ENCODE peak calls at places on chromosomes 1 and 21, in six cellular contexts. A is tibial nerve, M is OCI-LY7, N is heart left ventricle, J is cardiac fibroblast, S is fibroblast of the aortic adventitia. U is an unnamed sample.

GRCh38 chr1:160496334-160496733 is 26.7 kb downstream of the SLAMF6 start:
- DNase-seq in A (no peak), M (no peak), N (no peak), J (no peak), S (no peak), U (no peak)

GRCh38 chr1:168465942-168466702 is 77.7 kb downstream of the XCL2 start:
- DNase-seq in A (no peak), M (no peak), N (peak), J (peak), S (no peak), U (peak)

GRCh38 chr21:15065381-15066230 is 806 bp upstream of the NRIP1 start:
- DNase-seq in A (peak), M (no peak), N (peak), J (peak), S (peak), U (peak)

GRCh38 chr1:156958247-156958714 is 37.8 kb downstream of the LRRC71 start:
- DNase-seq in A (no peak), M (no peak), N (no peak), J (no peak), S (no peak), U (no peak)

GRCh38 chr1:47709302-47710074 is 271.6 kb downstream of the FOXD2 start:
- DNase-seq in A (no peak), M (no peak), N (no peak), J (peak), S (no peak), U (no peak)

GRCh38 chr1:3899776-3900149 is 309 bp downstream of the C1orf174 start:
- DNase-seq in A (no peak), M (no peak), N (no peak), J (no peak), S (no peak), U (peak)

GRCh38 chr1:1293258-1293617 is 13.0 kb downstream of the SCNN1D start:
- DNase-seq in A (no peak), M (no peak), N (no peak), J (no peak), S (no peak), U (no peak)

GRCh38 chr1:208538078-208538477 is 293.9 kb upstream of the PLXNA2 start:
- DNase-seq in A (no peak), M (no peak), N (no peak), J (no peak), S (no peak), U (no peak)

GRCh38 chr1:117821782-117822447 is 107.5 kb downstream of the GDAP2 start:
- DNase-seq in A (no peak), M (peak), N (peak), J (peak), S (peak), U (no peak)

GRCh38 chr1:12135612-12136011 is 31.2 kb upstream of the TNFRSF1B start:
- DNase-seq in A (no peak), M (no peak), N (peak), J (peak), S (peak), U (no peak)

GRCh38 chr1:240599299-240599698 is 12.7 kb downstream of the GREM2 start:
- DNase-seq in A (no peak), M (no peak), N (no peak), J (no peak), S (no peak), U (no peak)

GRCh38 chr1:240599830-240600229 is 12.1 kb downstream of the GREM2 start:
- DNase-seq in A (no peak), M (no peak), N (no peak), J (no peak), S (no peak), U (no peak)

GRCh38 chr1:240597153-240597745 is 14.7 kb downstream of the GREM2 start:
- DNase-seq in A (no peak), M (no peak), N (no peak), J (no peak), S (peak), U (no peak)

GRCh38 chr1:240598602-240599001 is 13.4 kb downstream of the GREM2 start:
- DNase-seq in A (no peak), M (no peak), N (no peak), J (no peak), S (no peak), U (no peak)

GRCh38 chr1:240598201-240598600 is 13.8 kb downstream of the GREM2 start:
- DNase-seq in A (no peak), M (no peak), N (no peak), J (no peak), S (no peak), U (no peak)
- H3K4me3 ChIP-seq in A (no peak), M (no peak), N (no peak), J (no peak), S (no peak), U (no peak)

DNA sequence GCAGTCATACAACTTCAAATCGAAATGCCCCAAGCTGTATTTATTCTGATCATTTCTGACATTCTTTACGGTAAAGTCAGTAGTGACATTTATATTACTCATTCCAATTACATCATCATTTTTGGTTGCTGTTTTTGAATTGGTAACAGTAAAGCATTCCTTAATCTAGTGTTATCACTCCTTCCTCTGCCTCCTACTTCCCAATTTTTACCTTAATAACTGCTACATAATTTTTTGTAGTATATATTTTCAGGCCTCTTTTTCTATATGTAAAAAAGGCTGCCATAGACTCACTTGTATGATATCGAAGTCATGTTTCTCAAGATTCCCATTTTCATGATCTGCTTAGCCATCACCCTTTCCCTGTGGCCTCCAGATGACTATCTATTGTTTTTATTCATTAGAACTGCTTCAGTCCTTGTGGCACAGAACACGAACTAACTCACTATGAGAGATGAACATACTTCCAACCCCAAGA is 167.2 kb downstream of the RUNX1 start:
- DNase-seq in A (no peak), M (no peak), N (no peak), J (peak), S (peak), U (no peak)
- H3K4me3 ChIP-seq in A (no peak), M (no peak), N (no peak), J (peak), S (peak), U (no peak)

GRCh38 chr1:152022521-152022920 is 14.3 kb downstream of the S100A11 start:
- DNase-seq in A (no peak), M (no peak), N (no peak), J (no peak), S (no peak), U (no peak)
- H3K4me3 ChIP-seq in A (no peak), M (no peak), N (no peak), J (no peak), S (no peak), U (no peak)

GRCh38 chr1:60431593-60431992 is 358.0 kb upstream of the C1orf87 start:
- DNase-seq in A (peak), M (no peak), N (no peak), J (no peak), S (no peak), U (no peak)
- H3K4me3 ChIP-seq in A (no peak), M (no peak), N (no peak), J (no peak), S (no peak), U (no peak)

DNA sequence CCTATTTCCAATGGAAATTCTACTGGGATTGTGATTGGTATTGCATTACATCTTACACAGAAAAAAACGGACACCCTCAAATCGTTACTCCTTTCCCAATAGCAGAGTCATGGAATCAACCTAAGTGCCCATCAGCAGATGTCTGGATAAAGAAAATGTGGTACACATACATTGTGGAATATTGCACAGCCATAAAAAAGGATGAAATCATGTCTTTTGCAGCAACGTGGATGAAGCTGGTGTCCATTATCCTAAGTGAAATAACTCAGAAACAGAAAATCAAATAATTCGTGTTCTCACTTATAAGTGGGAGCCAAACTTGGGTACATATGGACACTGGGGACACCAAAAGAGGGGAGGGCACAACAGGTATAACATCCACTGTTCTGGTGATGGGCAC is 14.3 kb downstream of the HMGN1 start:
- DNase-seq in A (no peak), M (no peak), N (no peak), J (no peak), S (no peak), U (no peak)
- H3K4me3 ChIP-seq in A (no peak), M (no peak), N (no peak), J (no peak), S (no peak), U (no peak)

GRCh38 chr1:36177589-36178463 is 21.9 kb downstream of the MAP7D1 start:
- DNase-seq in A (no peak), M (no peak), N (no peak), J (no peak), S (no peak), U (no peak)
- H3K4me3 ChIP-seq in A (no peak), M (no peak), N (no peak), J (no peak), S (no peak), U (no peak)

DNA sequence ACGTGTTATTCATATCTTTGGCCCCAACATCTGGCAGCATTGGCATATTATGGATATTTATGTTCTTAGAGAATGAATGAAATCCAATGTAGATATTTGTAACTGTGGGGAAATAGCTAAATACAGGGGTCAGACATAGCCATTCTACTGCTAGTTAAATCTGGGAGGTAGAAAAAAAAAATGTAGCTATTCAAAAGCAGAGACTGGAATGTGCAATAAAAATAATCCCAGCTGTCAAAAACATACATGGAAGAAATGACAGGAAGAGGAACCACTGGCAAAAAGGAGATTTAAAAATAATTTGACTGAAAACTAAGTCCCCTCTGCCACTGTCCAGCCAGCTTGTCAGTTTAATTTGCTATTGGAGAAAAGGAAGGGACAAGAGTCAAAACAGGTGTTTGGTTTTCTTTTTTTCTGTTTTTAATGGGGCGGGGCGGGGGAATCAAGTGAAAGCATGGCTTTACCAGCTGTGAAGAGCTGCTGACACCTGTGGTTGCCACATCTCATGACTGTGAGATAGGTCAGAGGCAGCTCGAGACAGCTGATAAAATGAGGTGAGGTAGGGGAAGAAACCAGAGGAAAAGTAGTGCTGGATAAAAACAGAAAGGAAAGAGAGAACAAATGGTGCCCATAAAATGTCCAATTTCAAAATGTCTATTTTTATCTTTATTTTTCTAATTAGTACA is 272.4 kb downstream of the NEGR1 start:
- DNase-seq in A (no peak), M (no peak), N (no peak), J (no peak), S (no peak), U (no peak)
- H3K4me3 ChIP-seq in A (no peak), M (no peak), N (no peak), J (no peak), S (no peak), U (no peak)

DNA sequence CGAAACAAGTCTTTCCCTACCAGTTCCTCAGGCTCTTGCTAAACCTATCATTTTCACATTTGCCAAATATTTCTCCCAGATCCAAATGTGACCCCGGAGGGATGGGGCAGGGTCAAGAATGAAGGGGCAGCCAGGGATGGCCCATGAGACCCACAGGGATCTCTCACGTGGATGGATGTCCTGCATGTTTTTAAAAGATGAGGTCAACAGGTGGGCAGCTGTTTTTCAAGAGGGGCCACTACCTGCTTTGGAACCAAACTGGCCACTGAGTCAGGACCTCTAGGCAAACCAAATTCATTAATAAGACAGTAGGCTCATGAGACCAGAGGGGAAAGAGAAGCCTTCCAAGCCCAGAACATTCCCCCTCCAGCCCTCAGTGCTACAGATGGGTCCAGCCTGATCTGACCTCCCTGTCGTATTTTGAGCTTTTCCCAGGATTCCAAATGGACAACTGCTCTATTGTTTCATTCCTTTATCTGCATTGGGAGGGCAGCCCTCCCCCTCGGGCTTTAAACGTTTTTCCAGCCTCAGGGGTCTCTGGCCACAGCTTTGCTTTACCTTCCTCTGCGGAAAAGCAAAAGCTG is 252.5 kb upstream of the IRF2BP2 start:
- DNase-seq in A (no peak), M (no peak), N (no peak), J (no peak), S (no peak), U (no peak)
- H3K4me3 ChIP-seq in A (no peak), M (no peak), N (no peak), J (no peak), S (no peak), U (no peak)